ENCODE peak calls at places on chromosomes 16 and 17, in seven cellular contexts. G, B, R, N, T, V and Z are unnamed samples.

GRCh38 chr17:43722921-43723665 is 35.5 kb downstream of the SOST start:
- DNase-seq in G (no peak), B (no peak), R (no peak), N (no peak), T (no peak), V (no peak), Z (no peak)

GRCh38 chr17:42275527-42276358 is 448 bp downstream of the STAT5B start:
- DNase-seq in G (peak; percentile 45), B (peak; percentile 24), R (no peak), N (no peak), T (no peak), V (peak; percentile 15), Z (no peak)

GRCh38 chr17:63932008-63932561 is at the start of gene CD79B:
- DNase-seq in G (peak; percentile 40), B (peak; percentile 22), R (no peak), N (peak; percentile 88), T (no peak), V (no peak), Z (no peak)

GRCh38 chr16:57475711-57476339 is 10.5 kb downstream of the DOK4 start:
- DNase-seq in G (peak; percentile 69), B (peak; percentile 63), R (no peak), N (peak; percentile 60), T (no peak), V (no peak), Z (no peak)

GRCh38 chr16:66934138-66934838 is at the start of gene CIAO2B:
- DNase-seq in G (peak; percentile 91), B (peak; percentile 86), R (peak; percentile 68), N (peak; percentile 88), T (peak; percentile 91), V (peak; percentile 43), Z (peak; percentile 91)

GRCh38 chr16:28984619-28985135 is at the start of gene LAT:
- DNase-seq in G (peak; percentile 78), B (peak; percentile 83), R (no peak), N (no peak), T (no peak), V (no peak), Z (no peak)

GRCh38 chr17:83193336-83194188 is 114.2 kb downstream of the METRNL start:
- DNase-seq in G (no peak), B (no peak), R (no peak), N (no peak), T (peak; percentile 16), V (no peak), Z (peak; percentile 86)

GRCh38 chr16:19284207-19284606 is 1.3 kb upstream of the CLEC19A start:
- DNase-seq in G (no peak), B (no peak), R (peak; percentile 77), N (peak; percentile 34), T (no peak), V (no peak), Z (peak; percentile 89)

GRCh38 chr16:35414563-35414962 is 1955.2 kb downstream of the TP53TG3F start:
- DNase-seq in G (no peak), B (no peak), R (no peak), N (no peak), T (no peak), V (no peak), Z (no peak)

GRCh38 chr16:57786632-57787518 is 15.4 kb downstream of the KIFC3 start:
- DNase-seq in G (no peak), B (no peak), R (no peak), N (no peak), T (peak; percentile 79), V (no peak), Z (no peak)

GRCh38 chr17:12730931-12731521 is 58.3 kb upstream of the ARHGAP44 start:
- DNase-seq in G (no peak), B (no peak), R (no peak), N (no peak), T (peak; percentile 84), V (no peak), Z (peak; percentile 78)

GRCh38 chr17:29642171-29642611 is 19.5 kb upstream of the CORO6 start:
- DNase-seq in G (no peak), B (no peak), R (no peak), N (no peak), T (no peak), V (no peak), Z (no peak)